ENCODE peak calls at places on chromosome 20, in six cellular contexts. R is HS-27A, P is fibroblast of lung, W is C1 segment of cervical spinal cord, V is endothelial cell, E is nucleus accumbens. U is an unnamed sample.

GRCh38 chr20:3245711-3246110 is 6.7 kb upstream of the SLC4A11 start:
- DNase-seq in R (no peak), P (no peak), W (no peak), V (no peak), E (no peak), U (no peak)

GRCh38 chr20:36919715-36920333 is 31.7 kb downstream of the SAMHD1 start:
- DNase-seq in R (peak), P (peak), W (no peak), V (peak), E (peak), U (no peak)

GRCh38 chr20:34269996-34270627 is 28.9 kb downstream of the ASIP start:
- DNase-seq in R (no peak), P (peak), W (no peak), V (peak), E (no peak), U (no peak)

GRCh38 chr20:62972270-62973032 is 19.9 kb downstream of the SLC17A9 start:
- DNase-seq in R (peak), P (peak), W (peak), V (peak), E (peak), U (peak)

GRCh38 chr20:18543932-18544331 is 23.3 kb upstream of the SMIM26 start:
- DNase-seq in R (no peak), P (no peak), W (no peak), V (no peak), E (no peak), U (no peak)

GRCh38 chr20:48629069-48629959 is 198.5 kb downstream of the PREX1 start:
- DNase-seq in R (no peak), P (no peak), W (no peak), V (no peak), E (no peak), U (peak)

GRCh38 chr20:20710847-20711315 is 1.6 kb downstream of the RALGAPA2 start:
- DNase-seq in R (no peak), P (no peak), W (no peak), V (no peak), E (no peak), U (no peak)

GRCh38 chr20:23325107-23325506 is 25.5 kb upstream of the NXT1 start:
- DNase-seq in R (no peak), P (no peak), W (no peak), V (no peak), E (no peak), U (no peak)

GRCh38 chr20:39264506-39265172 is 302.5 kb downstream of the DHX35 start:
- DNase-seq in R (peak), P (peak), W (peak), V (peak), E (peak), U (peak)

GRCh38 chr20:50438986-50439407 is 71.2 kb upstream of the PTPN1 start:
- DNase-seq in R (peak), P (peak), W (no peak), V (no peak), E (no peak), U (no peak)

GRCh38 chr20:63706852-63707557 is 771 bp downstream of the ARFRP1 start:
- DNase-seq in R (no peak), P (peak), W (no peak), V (peak), E (peak), U (peak)

GRCh38 chr20:62370115-62370806 is 3.1 kb upstream of the LAMA5 start:
- DNase-seq in R (peak), P (peak), W (no peak), V (no peak), E (no peak), U (peak)

GRCh38 chr20:52313335-52313963 is 121.9 kb upstream of the ZFP64 start:
- DNase-seq in R (peak), P (peak), W (peak), V (peak), E (peak), U (no peak)

GRCh38 chr20:6562111-6562510 is 205.4 kb upstream of the BMP2 start:
- DNase-seq in R (peak), P (peak), W (no peak), V (no peak), E (no peak), U (no peak)

GRCh38 chr20:51695574-51696303 is 72.5 kb downstream of the ATP9A start:
- DNase-seq in R (no peak), P (peak), W (no peak), V (no peak), E (no peak), U (no peak)

GRCh38 chr20:22583773-22584629 is at the start of gene FOXA2:
- DNase-seq in R (no peak), P (no peak), W (no peak), V (no peak), E (no peak), U (no peak)

GRCh38 chr20:5888051-5888450 is 62.3 kb downstream of the TRMT6 start:
- DNase-seq in R (no peak), P (no peak), W (no peak), V (no peak), E (no peak), U (no peak)

GRCh38 chr20:37836926-37837325 is 66.0 kb upstream of the VSTM2L start:
- DNase-seq in R (no peak), P (no peak), W (no peak), V (no peak), E (no peak), U (no peak)

GRCh38 chr20:50012282-50013263 is 29.8 kb downstream of the SNAI1 start:
- DNase-seq in R (no peak), P (no peak), W (no peak), V (peak), E (no peak), U (no peak)

GRCh38 chr20:46014517-46015396 is 6.0 kb downstream of the MMP9 start:
- DNase-seq in R (no peak), P (no peak), W (no peak), V (no peak), E (no peak), U (no peak)

GRCh38 chr20:61287583-61287982 is 35.5 kb downstream of the CDH4 start:
- DNase-seq in R (no peak), P (no peak), W (no peak), V (no peak), E (no peak), U (no peak)

GRCh38 chr20:38272961-38273360 is 12.4 kb upstream of the KIAA1755 start:
- DNase-seq in R (peak), P (peak), W (no peak), V (no peak), E (no peak), U (no peak)

GRCh38 chr20:44720617-44720993 is 5.4 kb downstream of the CCN5 start:
- DNase-seq in R (peak), P (peak), W (peak), V (no peak), E (peak), U (no peak)

GRCh38 chr20:63737940-63738686 is 1.5 kb upstream of the SLC2A4RG start:
- DNase-seq in R (no peak), P (no peak), W (no peak), V (peak), E (no peak), U (no peak)

GRCh38 chr20:49851234-49851755 is 38.7 kb downstream of the SLC9A8 start:
- DNase-seq in R (no peak), P (no peak), W (peak), V (no peak), E (peak), U (no peak)

GRCh38 chr20:44691424-44692423 is 23.4 kb upstream of the CCN5 start:
- DNase-seq in R (no peak), P (peak), W (no peak), V (no peak), E (no peak), U (peak)

GRCh38 chr20:24672886-24673677 is 203.7 kb downstream of the SYNDIG1 start:
- DNase-seq in R (peak), P (peak), W (no peak), V (no peak), E (no peak), U (no peak)

GRCh38 chr20:59948212-59948611 is 8.0 kb downstream of the FAM217B start:
- DNase-seq in R (no peak), P (no peak), W (no peak), V (no peak), E (no peak), U (no peak)

GRCh38 chr20:3862333-3862732 is 15.7 kb downstream of the MAVS start:
- DNase-seq in R (no peak), P (no peak), W (no peak), V (no peak), E (no peak), U (no peak)

GRCh38 chr20:25011831-25012241 is 19.3 kb upstream of the APMAP start:
- DNase-seq in R (no peak), P (no peak), W (no peak), V (no peak), E (peak), U (peak)

GRCh38 chr20:43392561-43392960 is 65.1 kb upstream of the SRSF6 start:
- DNase-seq in R (no peak), P (no peak), W (no peak), V (no peak), E (no peak), U (no peak)

GRCh38 chr20:51125774-51126173 is 102.9 kb upstream of the KCNG1 start:
- DNase-seq in R (no peak), P (no peak), W (no peak), V (no peak), E (no peak), U (no peak)

GRCh38 chr20:33677991-33678431 is 3.8 kb upstream of the NECAB3 start:
- DNase-seq in R (no peak), P (no peak), W (no peak), V (no peak), E (no peak), U (peak)

GRCh38 chr20:49909499-49910339 is 5.6 kb downstream of the SPATA2 start:
- DNase-seq in R (no peak), P (no peak), W (peak), V (peak), E (peak), U (peak)

GRCh38 chr20:24664266-24664986 is 195.0 kb downstream of the SYNDIG1 start:
- DNase-seq in R (no peak), P (no peak), W (no peak), V (no peak), E (no peak), U (no peak)

GRCh38 chr20:9179193-9179802 is 110.4 kb downstream of the PLCB4 start:
- DNase-seq in R (peak), P (peak), W (no peak), V (no peak), E (no peak), U (no peak)

GRCh38 chr20:16292227-16292626 is 281.0 kb downstream of the KIF16B start:
- DNase-seq in R (no peak), P (peak), W (no peak), V (no peak), E (no peak), U (no peak)

GRCh38 chr20:33828326-33828834 is 17.2 kb downstream of the CHMP4B start:
- DNase-seq in R (no peak), P (no peak), W (no peak), V (no peak), E (no peak), U (no peak)

U was measured in psoas muscle.